ENCODE peak calls at places on chromosomes 2 and 18, in six cellular contexts. One of them, this sample, is unnamed.

GRCh38 chr2:145736901-145737300 is 1217.0 kb upstream of the ZEB2 start:
- DNase-seq in choroid plexus epithelial cell: peak; percentile 59
- DNase-seq in lower lobe of right lung: no peak
- DNase-seq in fibroblast of pulmonary artery: peak; percentile 4
- DNase-seq in CD8-positive, alpha-beta T cell: no peak
- DNase-seq in transverse colon: no peak
- DNase-seq in this sample: no peak

GRCh38 chr2:162029287-162029901 is 44.6 kb downstream of the DPP4 start:
- DNase-seq in choroid plexus epithelial cell: no peak
- DNase-seq in lower lobe of right lung: no peak
- DNase-seq in fibroblast of pulmonary artery: peak; percentile 46
- DNase-seq in CD8-positive, alpha-beta T cell: no peak
- DNase-seq in transverse colon: no peak
- DNase-seq in this sample: no peak

GRCh38 chr18:44586782-44587524 is 93.7 kb upstream of the SETBP1 start:
- DNase-seq in choroid plexus epithelial cell: no peak
- DNase-seq in lower lobe of right lung: no peak
- DNase-seq in fibroblast of pulmonary artery: no peak
- DNase-seq in CD8-positive, alpha-beta T cell: no peak
- DNase-seq in transverse colon: no peak
- DNase-seq in this sample: no peak

GRCh38 chr2:150075831-150076230 is 411.6 kb downstream of the RND3 start:
- DNase-seq in choroid plexus epithelial cell: peak; percentile 46
- DNase-seq in lower lobe of right lung: no peak
- DNase-seq in fibroblast of pulmonary artery: peak; percentile 18
- DNase-seq in CD8-positive, alpha-beta T cell: no peak
- DNase-seq in transverse colon: no peak
- DNase-seq in this sample: no peak

GRCh38 chr2:148122788-148123187 is 101.9 kb downstream of the MBD5 start:
- DNase-seq in choroid plexus epithelial cell: peak; percentile 56
- DNase-seq in lower lobe of right lung: no peak
- DNase-seq in fibroblast of pulmonary artery: no peak
- DNase-seq in CD8-positive, alpha-beta T cell: no peak
- DNase-seq in transverse colon: no peak
- DNase-seq in this sample: no peak

GRCh38 chr18:11179959-11180519 is 30.7 kb upstream of the PIEZO2 start:
- DNase-seq in choroid plexus epithelial cell: no peak
- DNase-seq in lower lobe of right lung: no peak
- DNase-seq in fibroblast of pulmonary artery: no peak
- DNase-seq in CD8-positive, alpha-beta T cell: no peak
- DNase-seq in transverse colon: no peak
- DNase-seq in this sample: no peak

GRCh38 chr18:48229445-48230052 is 179.6 kb downstream of the ZBTB7C start:
- DNase-seq in choroid plexus epithelial cell: no peak
- DNase-seq in lower lobe of right lung: no peak
- DNase-seq in fibroblast of pulmonary artery: peak; percentile 4
- DNase-seq in CD8-positive, alpha-beta T cell: no peak
- DNase-seq in transverse colon: no peak
- DNase-seq in this sample: no peak

GRCh38 chr2:88590998-88591613 is 36.2 kb downstream of the EIF2AK3 start:
- DNase-seq in choroid plexus epithelial cell: peak; percentile 85
- DNase-seq in lower lobe of right lung: no peak
- DNase-seq in fibroblast of pulmonary artery: peak; percentile 84
- DNase-seq in CD8-positive, alpha-beta T cell: no peak
- DNase-seq in transverse colon: peak; percentile 29
- DNase-seq in this sample: no peak

GRCh38 chr2:186683341-186683740 is 10.5 kb upstream of the FAM171B start:
- DNase-seq in choroid plexus epithelial cell: peak; percentile 56
- DNase-seq in lower lobe of right lung: no peak
- DNase-seq in fibroblast of pulmonary artery: peak; percentile 59
- DNase-seq in CD8-positive, alpha-beta T cell: no peak
- DNase-seq in transverse colon: no peak
- DNase-seq in this sample: no peak

GRCh38 chr2:226600184-226600583 is 199.4 kb downstream of the IRS1 start:
- DNase-seq in choroid plexus epithelial cell: peak; percentile 43
- DNase-seq in lower lobe of right lung: no peak
- DNase-seq in fibroblast of pulmonary artery: peak; percentile 75
- DNase-seq in CD8-positive, alpha-beta T cell: no peak
- DNase-seq in transverse colon: no peak
- DNase-seq in this sample: no peak

GRCh38 chr2:208015475-208015874 is 9.9 kb downstream of the PLEKHM3 start:
- DNase-seq in choroid plexus epithelial cell: no peak
- DNase-seq in lower lobe of right lung: no peak
- DNase-seq in fibroblast of pulmonary artery: no peak
- DNase-seq in CD8-positive, alpha-beta T cell: no peak
- DNase-seq in transverse colon: no peak
- DNase-seq in this sample: no peak

GRCh38 chr18:38790786-38791185 is 1225.2 kb upstream of the CELF4 start:
- DNase-seq in choroid plexus epithelial cell: no peak
- DNase-seq in lower lobe of right lung: no peak
- DNase-seq in fibroblast of pulmonary artery: no peak
- DNase-seq in CD8-positive, alpha-beta T cell: no peak
- DNase-seq in transverse colon: no peak
- DNase-seq in this sample: no peak

DNA sequence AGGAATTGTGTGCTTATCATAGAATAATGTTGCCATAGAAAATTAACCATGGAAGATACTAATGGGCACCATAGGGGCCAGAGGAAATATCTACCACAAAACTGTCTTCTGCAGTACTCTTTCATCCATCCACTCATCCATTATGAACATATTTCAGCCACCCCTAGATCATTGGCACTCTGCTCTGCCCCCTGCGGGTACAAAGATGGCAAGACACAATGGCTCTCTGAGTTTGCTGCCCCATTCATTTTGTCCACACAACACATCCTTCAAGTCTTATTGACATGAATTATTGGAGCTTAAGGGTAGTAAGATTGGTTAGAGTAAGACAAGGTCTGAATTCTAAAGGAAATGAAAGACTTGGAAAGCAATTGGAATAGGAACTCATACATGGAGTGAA is 1224.7 kb upstream of the CELF4 start:
- DNase-seq in choroid plexus epithelial cell: no peak
- DNase-seq in lower lobe of right lung: no peak
- DNase-seq in fibroblast of pulmonary artery: no peak
- DNase-seq in CD8-positive, alpha-beta T cell: no peak
- DNase-seq in transverse colon: no peak
- DNase-seq in this sample: no peak
- TF ChIP-seq CTCF in choroid plexus epithelial cell: no peak
- TF ChIP-seq CTCF in lower lobe of right lung: no peak
- TF ChIP-seq CTCF in fibroblast of pulmonary artery: no peak
- TF ChIP-seq CTCF in CD8-positive, alpha-beta T cell: no peak
- TF ChIP-seq CTCF in transverse colon: no peak
- TF ChIP-seq CTCF in this sample: no peak

DNA sequence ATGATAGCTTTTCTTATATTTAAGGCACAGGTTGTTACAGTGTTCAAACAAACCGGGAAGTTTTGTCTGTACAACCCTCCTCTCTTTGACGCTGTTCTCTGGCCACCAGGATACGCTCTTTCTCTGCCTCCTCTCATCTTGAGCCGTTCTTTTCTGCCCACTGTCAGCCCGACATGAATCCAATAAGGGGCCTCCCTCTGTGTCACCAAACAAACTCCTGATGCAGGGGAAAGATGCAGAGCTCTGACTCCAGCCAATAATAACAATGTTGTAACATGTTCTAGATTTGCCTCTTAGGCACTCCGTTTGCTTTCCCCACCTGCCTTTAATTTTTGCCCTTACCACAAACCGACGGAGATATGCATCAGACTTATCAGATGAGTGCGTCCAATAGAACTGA is 449.3 kb downstream of the SLC4A3 start:
- DNase-seq in choroid plexus epithelial cell: peak; percentile 86
- DNase-seq in lower lobe of right lung: no peak
- DNase-seq in fibroblast of pulmonary artery: peak; percentile 49
- DNase-seq in CD8-positive, alpha-beta T cell: no peak
- DNase-seq in transverse colon: no peak
- DNase-seq in this sample: no peak
- TF ChIP-seq CTCF in choroid plexus epithelial cell: peak; percentile 86
- TF ChIP-seq CTCF in lower lobe of right lung: no peak
- TF ChIP-seq CTCF in fibroblast of pulmonary artery: peak; percentile 33
- TF ChIP-seq CTCF in CD8-positive, alpha-beta T cell: no peak
- TF ChIP-seq CTCF in transverse colon: no peak
- TF ChIP-seq CTCF in this sample: no peak

DNA sequence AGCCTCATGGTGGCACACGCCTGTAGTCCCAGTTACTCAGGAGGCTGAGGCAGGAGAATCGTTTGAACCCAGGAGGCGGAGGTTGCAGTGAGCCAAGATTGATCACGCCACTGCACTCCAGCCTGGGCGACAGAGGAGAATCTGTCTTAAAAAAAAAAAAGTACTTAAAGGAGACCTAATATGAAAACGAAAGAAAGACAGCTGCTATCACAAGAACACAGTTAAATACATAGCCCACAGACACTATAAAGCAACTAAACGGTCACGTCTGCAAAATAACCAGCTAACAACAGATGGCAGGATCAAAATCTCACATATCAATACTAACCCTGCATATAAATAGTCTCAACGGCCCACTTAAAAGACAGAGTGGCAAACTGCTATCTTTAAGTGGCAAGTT is 43.9 kb upstream of the TACR1 start:
- DNase-seq in choroid plexus epithelial cell: no peak
- DNase-seq in lower lobe of right lung: no peak
- DNase-seq in fibroblast of pulmonary artery: no peak
- DNase-seq in CD8-positive, alpha-beta T cell: no peak
- DNase-seq in transverse colon: no peak
- DNase-seq in this sample: no peak
- TF ChIP-seq CTCF in choroid plexus epithelial cell: no peak
- TF ChIP-seq CTCF in lower lobe of right lung: no peak
- TF ChIP-seq CTCF in fibroblast of pulmonary artery: no peak
- TF ChIP-seq CTCF in CD8-positive, alpha-beta T cell: no peak
- TF ChIP-seq CTCF in transverse colon: no peak
- TF ChIP-seq CTCF in this sample: no peak

GRCh38 chr2:18860179-18860578 is 270.8 kb upstream of the NT5C1B start:
- DNase-seq in choroid plexus epithelial cell: peak; percentile 26
- DNase-seq in lower lobe of right lung: no peak
- DNase-seq in fibroblast of pulmonary artery: no peak
- DNase-seq in CD8-positive, alpha-beta T cell: no peak
- DNase-seq in transverse colon: no peak
- DNase-seq in this sample: no peak

GRCh38 chr2:18849841-18850578 is 260.6 kb upstream of the NT5C1B start:
- DNase-seq in choroid plexus epithelial cell: no peak
- DNase-seq in lower lobe of right lung: no peak
- DNase-seq in fibroblast of pulmonary artery: no peak
- DNase-seq in CD8-positive, alpha-beta T cell: no peak
- DNase-seq in transverse colon: no peak
- DNase-seq in this sample: no peak

GRCh38 chr2:18856766-18857165 is 267.4 kb upstream of the NT5C1B start:
- DNase-seq in choroid plexus epithelial cell: no peak
- DNase-seq in lower lobe of right lung: no peak
- DNase-seq in fibroblast of pulmonary artery: no peak
- DNase-seq in CD8-positive, alpha-beta T cell: no peak
- DNase-seq in transverse colon: no peak
- DNase-seq in this sample: no peak

GRCh38 chr2:18855027-18855426 is 265.7 kb upstream of the NT5C1B start:
- DNase-seq in choroid plexus epithelial cell: peak; percentile 55
- DNase-seq in lower lobe of right lung: no peak
- DNase-seq in fibroblast of pulmonary artery: peak; percentile 38
- DNase-seq in CD8-positive, alpha-beta T cell: no peak
- DNase-seq in transverse colon: no peak
- DNase-seq in this sample: no peak
- TF ChIP-seq CTCF in choroid plexus epithelial cell: peak; percentile 66
- TF ChIP-seq CTCF in lower lobe of right lung: peak; percentile 19
- TF ChIP-seq CTCF in fibroblast of pulmonary artery: peak; percentile 61
- TF ChIP-seq CTCF in CD8-positive, alpha-beta T cell: no peak
- TF ChIP-seq CTCF in transverse colon: no peak
- TF ChIP-seq CTCF in this sample: no peak

GRCh38 chr2:61423714-61424113 is 47.2 kb downstream of the USP34 start:
- DNase-seq in choroid plexus epithelial cell: peak; percentile 49
- DNase-seq in lower lobe of right lung: no peak
- DNase-seq in fibroblast of pulmonary artery: peak; percentile 70
- DNase-seq in CD8-positive, alpha-beta T cell: no peak
- DNase-seq in transverse colon: no peak
- DNase-seq in this sample: no peak

GRCh38 chr2:61425605-61426155 is 45.2 kb downstream of the USP34 start:
- DNase-seq in choroid plexus epithelial cell: no peak
- DNase-seq in lower lobe of right lung: no peak
- DNase-seq in fibroblast of pulmonary artery: no peak
- DNase-seq in CD8-positive, alpha-beta T cell: no peak
- DNase-seq in transverse colon: no peak
- DNase-seq in this sample: no peak

GRCh38 chr2:61431345-61431744 is 39.5 kb downstream of the USP34 start:
- DNase-seq in choroid plexus epithelial cell: no peak
- DNase-seq in lower lobe of right lung: no peak
- DNase-seq in fibroblast of pulmonary artery: no peak
- DNase-seq in CD8-positive, alpha-beta T cell: no peak
- DNase-seq in transverse colon: no peak
- DNase-seq in this sample: no peak

GRCh38 chr2:61421611-61422010 is 49.3 kb downstream of the USP34 start:
- DNase-seq in choroid plexus epithelial cell: no peak
- DNase-seq in lower lobe of right lung: no peak
- DNase-seq in fibroblast of pulmonary artery: no peak
- DNase-seq in CD8-positive, alpha-beta T cell: no peak
- DNase-seq in transverse colon: no peak
- DNase-seq in this sample: no peak

DNA sequence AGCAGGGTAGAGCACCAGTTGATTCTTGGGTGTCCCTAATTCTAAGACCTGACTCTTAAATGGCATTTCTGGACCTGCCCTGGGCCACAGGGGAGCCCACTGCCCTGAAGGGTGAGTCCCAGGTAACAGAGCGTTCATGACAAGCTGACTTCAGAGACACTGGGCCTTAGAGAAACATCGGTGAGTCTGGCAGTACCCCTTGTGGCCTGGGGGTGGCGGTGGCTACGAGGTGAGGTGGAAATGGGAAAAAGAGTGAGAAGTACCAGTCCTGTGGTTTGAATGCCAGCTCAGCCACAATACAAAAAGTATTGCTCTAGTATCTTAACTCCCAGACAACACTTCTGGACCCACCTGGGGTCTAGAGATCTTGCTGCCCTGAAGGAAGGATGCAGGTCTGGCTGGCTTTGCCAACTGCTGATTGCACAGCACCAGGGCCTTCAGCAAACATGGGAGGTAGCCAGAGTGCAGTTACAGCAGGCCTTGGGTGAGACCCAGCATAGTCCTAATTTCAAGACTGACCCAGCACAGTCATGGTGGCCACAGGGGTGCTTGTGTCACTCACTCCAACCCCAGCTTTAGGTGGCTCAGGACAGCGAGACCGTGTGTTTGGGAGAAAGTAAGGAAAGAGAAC is 44.5 kb downstream of the USP34 start:
- DNase-seq in choroid plexus epithelial cell: peak; percentile 53
- DNase-seq in lower lobe of right lung: peak; percentile 67
- DNase-seq in fibroblast of pulmonary artery: peak; percentile 39
- DNase-seq in CD8-positive, alpha-beta T cell: peak; percentile 83
- DNase-seq in transverse colon: peak; percentile 76
- DNase-seq in this sample: peak; percentile 69
- TF ChIP-seq CTCF in choroid plexus epithelial cell: peak; percentile 75
- TF ChIP-seq CTCF in lower lobe of right lung: peak; percentile 63
- TF ChIP-seq CTCF in fibroblast of pulmonary artery: peak; percentile 55
- TF ChIP-seq CTCF in CD8-positive, alpha-beta T cell: peak; percentile 74
- TF ChIP-seq CTCF in transverse colon: peak; percentile 85
- TF ChIP-seq CTCF in this sample: peak; percentile 79

This sample was measured in CD14-positive monocyte.